ENCODE peak calls at places on chromosomes 6 and 20, in four cellular contexts. J, I, C and Y are unnamed samples.

GRCh38 chr20:20276806-20277530 is 90.9 kb upstream of the INSM1 start:
- DNase-seq in J (no peak), C (no peak), I (no peak), Y (no peak)

GRCh38 chr6:21593927-21594421 is 423 bp downstream of the SOX4 start:
- DNase-seq in J (peak; percentile 25), C (peak; percentile 67), I (no peak), Y (peak; percentile 57)

GRCh38 chr6:162343902-162344226 is 383.7 kb downstream of the PRKN start:
- DNase-seq in C (no peak), I (no peak), J (no peak), Y (no peak)

GRCh38 chr20:40073535-40074111 is 615.4 kb downstream of the MAFB start:
- DNase-seq in J (no peak), I (no peak), C (no peak), Y (peak; percentile 4)

GRCh38 chr6:100171533-100172321 is 177.7 kb upstream of the MCHR2 start:
- DNase-seq in C (peak; percentile 17), J (no peak), I (no peak), Y (no peak)

GRCh38 chr6:120111001-120111400 is 761.4 kb upstream of the MAN1A1 start:
- DNase-seq in I (no peak), J (no peak), C (no peak), Y (no peak)

GRCh38 chr6:116405663-116406329 is 35.0 kb downstream of the DSE start:
- DNase-seq in I (no peak), C (peak; percentile 81), J (no peak), Y (no peak)

GRCh38 chr20:63356511-63356910 is 4.6 kb downstream of the CHRNA4 start:
- DNase-seq in C (no peak), J (no peak), I (no peak), Y (no peak)

GRCh38 chr6:106533079-106533478 is 96.2 kb downstream of the RTN4IP1 start:
- DNase-seq in J (no peak), C (no peak), I (no peak), Y (no peak)

GRCh38 chr6:44722736-44723135 is 335.2 kb downstream of the CDC5L start:
- DNase-seq in J (no peak), I (no peak), C (no peak), Y (no peak)

GRCh38 chr6:44859901-44860410 is 468.2 kb upstream of the RUNX2 start:
- DNase-seq in C (no peak), J (no peak), I (no peak), Y (no peak)

GRCh38 chr20:46740214-46740609 is 30.8 kb downstream of the SLC2A10 start:
- DNase-seq in I (no peak), C (no peak), J (no peak), Y (no peak)

GRCh38 chr6:17293395-17293794 is 12.2 kb downstream of the RBM24 start:
- DNase-seq in J (no peak), C (no peak), I (no peak), Y (no peak)

GRCh38 chr20:37524859-37525708 is 2.6 kb downstream of the BLCAP start:
- DNase-seq in J (no peak), I (no peak), C (peak; percentile 80), Y (peak; percentile 43)

GRCh38 chr20:1631309-1632227 is 11.8 kb upstream of the SIRPB1 start:
- DNase-seq in J (no peak), I (no peak), C (peak; percentile 13), Y (no peak)

GRCh38 chr20:24566656-24567055 is 97.2 kb downstream of the SYNDIG1 start:
- DNase-seq in I (no peak), J (no peak), C (no peak), Y (no peak)

GRCh38 chr6:152605901-152606390 is 31.2 kb downstream of the SYNE1 start:
- DNase-seq in J (no peak), I (no peak), C (no peak), Y (no peak)

GRCh38 chr20:50189681-50190250 is 864 bp upstream of the CEBPB start:
- DNase-seq in C (no peak), I (no peak), J (peak; percentile 79), Y (peak; percentile 66)

GRCh38 chr6:84417261-84417660 is 189.8 kb upstream of the CEP162 start:
- DNase-seq in J (no peak), I (no peak), C (peak; percentile 80), Y (no peak)

GRCh38 chr20:38728237-38728761 is 4.0 kb downstream of the SLC32A1 start:
- DNase-seq in C (no peak), I (no peak), J (no peak), Y (no peak)

GRCh38 chr6:158999154-158999668 is 791 bp downstream of the RSPH3 start:
- DNase-seq in I (no peak), J (no peak), C (no peak), Y (no peak)

GRCh38 chr20:53829706-53830521 is 236.3 kb upstream of the ZNF217 start:
- DNase-seq in I (no peak), C (peak; percentile 57), J (peak; percentile 94), Y (peak; percentile 51)

GRCh38 chr6:124055986-124056385 is 252.3 kb downstream of the NKAIN2 start:
- DNase-seq in I (no peak), J (no peak), C (no peak), Y (no peak)

GRCh38 chr20:8082025-8082424 is 50.0 kb upstream of the PLCB1 start:
- DNase-seq in J (peak; percentile 15), I (no peak), C (peak; percentile 20), Y (peak; percentile 19)

GRCh38 chr20:4455301-4455701 is 266.4 kb upstream of the PRND start:
- DNase-seq in J (no peak), C (no peak), I (no peak), Y (no peak)

GRCh38 chr6:93369586-93370134 is 49.7 kb downstream of the EPHA7 start:
- DNase-seq in C (no peak), I (no peak), J (no peak), Y (no peak)

GRCh38 chr20:61082700-61083099 is 169.4 kb upstream of the CDH4 start:
- DNase-seq in J (no peak), C (no peak), I (no peak), Y (no peak)

GRCh38 chr20:3074812-3075211 is 3.4 kb downstream of the OXT start:
- DNase-seq in J (no peak), C (no peak), I (no peak), Y (no peak)

GRCh38 chr6:120077489-120077888 is 727.9 kb upstream of the MAN1A1 start:
- DNase-seq in I (no peak), C (peak; percentile 0), J (no peak), Y (peak; percentile 46)

GRCh38 chr6:139230421-139230840 is 61.4 kb downstream of the TXLNB start:
- DNase-seq in I (no peak), J (no peak), C (peak; percentile 9), Y (peak; percentile 28)

GRCh38 chr20:45311589-45312211 is 3.6 kb upstream of the MATN4 start:
- DNase-seq in I (peak; percentile 55), J (peak; percentile 33), C (peak; percentile 65), Y (peak; percentile 80)

GRCh38 chr6:46014511-46015118 is 1.0 kb downstream of the CLIC5 start:
- DNase-seq in J (no peak), C (no peak), I (no peak), Y (peak; percentile 49)

GRCh38 chr6:9404351-9405146 is 969.2 kb upstream of the SLC35B3 start:
- DNase-seq in C (no peak), J (no peak), I (no peak), Y (no peak)

GRCh38 chr6:134873500-134874388 is 76.2 kb downstream of the ALDH8A1 start:
- DNase-seq in I (no peak), C (no peak), J (no peak), Y (no peak)

GRCh38 chr6:51857134-51857533 is 230.3 kb downstream of the PKHD1 start:
- DNase-seq in I (no peak), J (no peak), C (no peak), Y (no peak)

GRCh38 chr6:147888374-147888773 is 379.9 kb downstream of the SAMD5 start:
- DNase-seq in C (no peak), I (no peak), J (no peak), Y (no peak)

GRCh38 chr6:41700577-41701347 is 34.6 kb downstream of the TFEB start:
- DNase-seq in J (no peak), C (no peak), I (no peak), Y (no peak)

GRCh38 chr6:109595998-109596397 is 95.0 kb downstream of the AK9 start:
- DNase-seq in J (peak; percentile 26), I (no peak), C (peak; percentile 51), Y (peak; percentile 31)

GRCh38 chr20:48455606-48456360 is 372.0 kb downstream of the PREX1 start:
- DNase-seq in C (no peak), I (no peak), J (no peak), Y (no peak)